ENCODE peak calls at places on chromosome 16, in nine cellular contexts. One of them, this sample, is unnamed.
A peak's percentile ranks its signal among the peaks of the same experiment; 100 is the strongest.

GRCh38 chr16:17802566-17802965 is 331.8 kb upstream of the XYLT1 start:
- DNase-seq in tibial artery: no peak
- DNase-seq in neuronal stem cell: no peak
- DNase-seq in cardiac muscle cell: no peak
- DNase-seq in tibial nerve: no peak
- DNase-seq in H9: no peak
- DNase-seq in colonic mucosa: no peak
- DNase-seq in neural progenitor cell: no peak
- DNase-seq in uterus: no peak
- DNase-seq in this sample: no peak

GRCh38 chr16:9849697-9850245 is 332.5 kb downstream of the GRIN2A start:
- DNase-seq in tibial artery: no peak
- DNase-seq in uterus: no peak
- DNase-seq in tibial nerve: no peak
- DNase-seq in neuronal stem cell: no peak
- DNase-seq in colonic mucosa: no peak
- DNase-seq in cardiac muscle cell: no peak
- DNase-seq in neural progenitor cell: no peak
- DNase-seq in H9: no peak
- DNase-seq in this sample: no peak

GRCh38 chr16:24538756-24539294 is 541 bp upstream of the RBBP6 start:
- DNase-seq in tibial artery: no peak
- DNase-seq in uterus: no peak
- DNase-seq in H9: no peak
- DNase-seq in neural progenitor cell: no peak
- DNase-seq in neuronal stem cell: no peak
- DNase-seq in tibial nerve: no peak
- DNase-seq in colonic mucosa: no peak
- DNase-seq in cardiac muscle cell: no peak
- DNase-seq in this sample: no peak

GRCh38 chr16:929227-929669 is 41.5 kb downstream of the LMF1 start:
- DNase-seq in cardiac muscle cell: no peak
- DNase-seq in colonic mucosa: no peak
- DNase-seq in tibial nerve: no peak
- DNase-seq in H9: peak; percentile 60
- DNase-seq in uterus: no peak
- DNase-seq in neuronal stem cell: no peak
- DNase-seq in neural progenitor cell: peak; percentile 16
- DNase-seq in tibial artery: no peak
- DNase-seq in this sample: peak; percentile 36

GRCh38 chr16:23509763-23510153 is 536 bp downstream of the GGA2 start:
- DNase-seq in tibial nerve: no peak
- DNase-seq in neuronal stem cell: peak; percentile 44
- DNase-seq in H9: no peak
- DNase-seq in tibial artery: no peak
- DNase-seq in cardiac muscle cell: peak; percentile 38
- DNase-seq in neural progenitor cell: peak; percentile 87
- DNase-seq in uterus: peak; percentile 36
- DNase-seq in colonic mucosa: peak; percentile 45
- DNase-seq in this sample: no peak

GRCh38 chr16:73232555-73233422 is 184.9 kb upstream of the ZFHX3 start:
- DNase-seq in tibial nerve: no peak
- DNase-seq in neuronal stem cell: no peak
- DNase-seq in neural progenitor cell: no peak
- DNase-seq in cardiac muscle cell: peak; percentile 98
- DNase-seq in tibial artery: no peak
- DNase-seq in colonic mucosa: no peak
- DNase-seq in H9: peak; percentile 49
- DNase-seq in uterus: peak; percentile 78
- DNase-seq in this sample: no peak

GRCh38 chr16:46736695-46737094 is 11.4 kb downstream of the MYLK3 start:
- DNase-seq in neuronal stem cell: no peak
- DNase-seq in tibial nerve: no peak
- DNase-seq in neural progenitor cell: no peak
- DNase-seq in colonic mucosa: no peak
- DNase-seq in cardiac muscle cell: peak; percentile 43
- DNase-seq in tibial artery: no peak
- DNase-seq in uterus: no peak
- DNase-seq in H9: peak; percentile 45
- DNase-seq in this sample: peak; percentile 63

GRCh38 chr16:71883193-71883848 is 661 bp downstream of the ZNF821 start:
- DNase-seq in colonic mucosa: peak; percentile 70
- DNase-seq in tibial nerve: no peak
- DNase-seq in neuronal stem cell: peak; percentile 38
- DNase-seq in uterus: peak; percentile 40
- DNase-seq in tibial artery: peak; percentile 29
- DNase-seq in neural progenitor cell: no peak
- DNase-seq in H9: peak; percentile 82
- DNase-seq in cardiac muscle cell: peak; percentile 11
- DNase-seq in this sample: peak; percentile 63

GRCh38 chr16:30051518-30051917 is 14.0 kb upstream of the ALDOA start:
- DNase-seq in tibial nerve: no peak
- DNase-seq in neural progenitor cell: no peak
- DNase-seq in neuronal stem cell: no peak
- DNase-seq in H9: no peak
- DNase-seq in tibial artery: no peak
- DNase-seq in cardiac muscle cell: peak; percentile 60
- DNase-seq in uterus: no peak
- DNase-seq in colonic mucosa: no peak
- DNase-seq in this sample: no peak

GRCh38 chr16:21300309-21301167 is 22.4 kb upstream of the CRYM start:
- DNase-seq in tibial artery: peak; percentile 100
- DNase-seq in uterus: peak; percentile 99
- DNase-seq in H9: peak; percentile 94
- DNase-seq in neural progenitor cell: peak; percentile 94
- DNase-seq in tibial nerve: peak; percentile 95
- DNase-seq in colonic mucosa: peak; percentile 100
- DNase-seq in cardiac muscle cell: peak; percentile 100
- DNase-seq in neuronal stem cell: peak; percentile 89
- DNase-seq in this sample: peak; percentile 92

GRCh38 chr16:9465150-9465549 is 373.7 kb downstream of the HAPSTR1 start:
- DNase-seq in neural progenitor cell: no peak
- DNase-seq in colonic mucosa: no peak
- DNase-seq in neuronal stem cell: no peak
- DNase-seq in tibial nerve: no peak
- DNase-seq in uterus: no peak
- DNase-seq in H9: no peak
- DNase-seq in tibial artery: no peak
- DNase-seq in cardiac muscle cell: no peak
- DNase-seq in this sample: no peak

GRCh38 chr16:84321932-84322331 is 27.3 kb downstream of the WFDC1 start:
- DNase-seq in neuronal stem cell: no peak
- DNase-seq in neural progenitor cell: no peak
- DNase-seq in cardiac muscle cell: no peak
- DNase-seq in tibial nerve: no peak
- DNase-seq in uterus: no peak
- DNase-seq in H9: no peak
- DNase-seq in colonic mucosa: no peak
- DNase-seq in tibial artery: no peak
- DNase-seq in this sample: no peak

DNA sequence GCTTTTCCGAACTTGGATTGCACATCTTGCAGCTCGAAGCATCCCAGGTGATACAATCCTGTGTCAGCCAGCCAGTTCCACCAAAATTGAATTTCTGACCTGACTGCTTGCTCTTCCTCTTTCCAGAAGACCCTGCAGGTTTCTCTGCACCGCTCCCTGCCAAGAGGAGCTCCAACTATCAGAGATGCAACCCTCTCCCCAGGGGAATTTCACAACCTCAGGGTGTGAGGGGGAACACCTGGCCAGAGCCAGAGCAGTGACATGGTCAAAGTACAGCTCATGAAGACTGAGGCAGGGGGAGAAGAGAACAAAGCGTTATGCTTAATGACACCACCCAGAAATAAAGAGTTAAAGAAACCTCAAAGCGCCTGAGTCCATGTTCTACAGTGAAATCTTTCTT is 25.0 kb downstream of the ZNF423 start:
- DNase-seq in tibial nerve: no peak
- DNase-seq in uterus: no peak
- DNase-seq in cardiac muscle cell: no peak
- DNase-seq in tibial artery: no peak
- DNase-seq in colonic mucosa: no peak
- DNase-seq in neuronal stem cell: no peak
- DNase-seq in H9: no peak
- DNase-seq in neural progenitor cell: no peak
- DNase-seq in this sample: no peak
- H3K4me1 ChIP-seq in tibial nerve: no peaks in the 10 kb centered on the region
- H3K4me1 ChIP-seq in uterus: no peaks in the 10 kb centered on the region
- H3K4me1 ChIP-seq in cardiac muscle cell: peaks cover 27% of the 10 kb centered on the region
- H3K4me1 ChIP-seq in tibial artery: peaks cover 66% of the 10 kb centered on the region
- H3K4me1 ChIP-seq in colonic mucosa: no peaks in the 10 kb centered on the region
- H3K4me1 ChIP-seq in neuronal stem cell: peaks cover 50% of the 10 kb centered on the region
- H3K4me1 ChIP-seq in H9: peaks cover 9% of the 10 kb centered on the region
- H3K4me1 ChIP-seq in neural progenitor cell: peaks cover 61% of the 10 kb centered on the region
- H3K4me1 ChIP-seq in this sample: no peaks in the 10 kb centered on the region

GRCh38 chr16:87824016-87824990 is 45.0 kb downstream of the SLC7A5 start:
- DNase-seq in uterus: no peak
- DNase-seq in colonic mucosa: no peak
- DNase-seq in tibial artery: no peak
- DNase-seq in cardiac muscle cell: no peak
- DNase-seq in tibial nerve: no peak
- DNase-seq in neuronal stem cell: no peak
- DNase-seq in neural progenitor cell: no peak
- DNase-seq in H9: no peak
- DNase-seq in this sample: no peak
- H3K4me1 ChIP-seq in uterus: no peaks in the 10 kb centered on the region
- H3K4me1 ChIP-seq in colonic mucosa: no peaks in the 10 kb centered on the region
- H3K4me1 ChIP-seq in tibial artery: no peaks in the 10 kb centered on the region
- H3K4me1 ChIP-seq in cardiac muscle cell: peaks cover 20% of the 10 kb centered on the region
- H3K4me1 ChIP-seq in tibial nerve: no peaks in the 10 kb centered on the region
- H3K4me1 ChIP-seq in neuronal stem cell: peaks cover 36% of the 10 kb centered on the region
- H3K4me1 ChIP-seq in neural progenitor cell: peaks cover 58% of the 10 kb centered on the region
- H3K4me1 ChIP-seq in H9: peaks cover 4% of the 10 kb centered on the region
- H3K4me1 ChIP-seq in this sample: no peaks in the 10 kb centered on the region

DNA sequence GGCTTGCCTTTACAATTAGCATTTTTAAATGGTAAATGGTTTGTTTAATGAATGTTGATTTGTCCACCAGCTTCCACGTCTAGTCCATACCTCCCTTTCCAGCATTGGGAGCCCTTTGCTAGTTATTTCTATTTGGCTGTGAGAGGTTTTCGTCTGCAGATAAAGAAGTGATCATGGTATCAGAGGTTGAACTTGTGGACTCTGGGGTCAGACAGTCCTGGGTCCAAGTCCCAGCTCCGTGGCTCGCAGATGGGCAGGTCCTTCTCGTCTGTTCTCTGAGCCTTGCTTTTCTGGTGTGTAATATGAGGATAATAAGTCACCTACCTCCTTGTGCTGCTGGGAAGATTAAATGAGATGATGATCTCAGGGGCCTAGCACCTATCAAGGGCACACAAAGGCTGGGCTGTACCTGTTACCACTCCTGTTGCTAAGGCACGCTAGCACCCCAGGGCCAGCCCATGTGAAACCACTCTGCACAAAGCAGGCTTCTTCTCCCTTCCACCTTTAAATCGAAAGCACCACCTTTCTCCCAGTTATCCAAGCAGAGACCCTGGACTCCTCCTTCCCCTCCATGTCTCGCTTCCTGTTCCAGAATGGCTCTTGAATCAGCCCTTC is 103.9 kb downstream of the GNAO1 start:
- DNase-seq in colonic mucosa: no peak
- DNase-seq in cardiac muscle cell: no peak
- DNase-seq in tibial artery: no peak
- DNase-seq in neural progenitor cell: no peak
- DNase-seq in neuronal stem cell: no peak
- DNase-seq in uterus: no peak
- DNase-seq in tibial nerve: no peak
- DNase-seq in H9: no peak
- DNase-seq in this sample: no peak
- H3K4me1 ChIP-seq in colonic mucosa: no peaks in the 10 kb centered on the region
- H3K4me1 ChIP-seq in cardiac muscle cell: peaks cover 32% of the 10 kb centered on the region
- H3K4me1 ChIP-seq in tibial artery: peaks cover 27% of the 10 kb centered on the region
- H3K4me1 ChIP-seq in neural progenitor cell: peaks cover 46% of the 10 kb centered on the region
- H3K4me1 ChIP-seq in neuronal stem cell: peaks cover 26% of the 10 kb centered on the region
- H3K4me1 ChIP-seq in uterus: no peaks in the 10 kb centered on the region
- H3K4me1 ChIP-seq in tibial nerve: no peaks in the 10 kb centered on the region
- H3K4me1 ChIP-seq in H9: peaks cover 2% of the 10 kb centered on the region
- H3K4me1 ChIP-seq in this sample: peaks cover 5% of the 10 kb centered on the region

GRCh38 chr16:85606920-85607319 is 6.2 kb upstream of the GSE1 start:
- DNase-seq in tibial artery: no peak
- DNase-seq in uterus: no peak
- DNase-seq in tibial nerve: no peak
- DNase-seq in H9: no peak
- DNase-seq in neural progenitor cell: no peak
- DNase-seq in cardiac muscle cell: no peak
- DNase-seq in neuronal stem cell: no peak
- DNase-seq in colonic mucosa: no peak
- DNase-seq in this sample: no peak

GRCh38 chr16:85607331-85607765 is 5.8 kb upstream of the GSE1 start:
- DNase-seq in H9: peak; percentile 92
- DNase-seq in neural progenitor cell: peak; percentile 91
- DNase-seq in tibial nerve: no peak
- DNase-seq in uterus: no peak
- DNase-seq in tibial artery: no peak
- DNase-seq in colonic mucosa: peak; percentile 52
- DNase-seq in cardiac muscle cell: peak; percentile 34
- DNase-seq in neuronal stem cell: peak; percentile 48
- DNase-seq in this sample: no peak

GRCh38 chr16:85608515-85608885 is 4.6 kb upstream of the GSE1 start:
- DNase-seq in colonic mucosa: no peak
- DNase-seq in neural progenitor cell: no peak
- DNase-seq in H9: no peak
- DNase-seq in tibial artery: no peak
- DNase-seq in neuronal stem cell: no peak
- DNase-seq in tibial nerve: no peak
- DNase-seq in cardiac muscle cell: no peak
- DNase-seq in uterus: no peak
- DNase-seq in this sample: no peak

GRCh38 chr16:85608887-85609286 is 4.2 kb upstream of the GSE1 start:
- DNase-seq in neuronal stem cell: no peak
- DNase-seq in H9: no peak
- DNase-seq in neural progenitor cell: no peak
- DNase-seq in colonic mucosa: no peak
- DNase-seq in cardiac muscle cell: no peak
- DNase-seq in tibial nerve: no peak
- DNase-seq in uterus: no peak
- DNase-seq in tibial artery: no peak
- DNase-seq in this sample: no peak

DNA sequence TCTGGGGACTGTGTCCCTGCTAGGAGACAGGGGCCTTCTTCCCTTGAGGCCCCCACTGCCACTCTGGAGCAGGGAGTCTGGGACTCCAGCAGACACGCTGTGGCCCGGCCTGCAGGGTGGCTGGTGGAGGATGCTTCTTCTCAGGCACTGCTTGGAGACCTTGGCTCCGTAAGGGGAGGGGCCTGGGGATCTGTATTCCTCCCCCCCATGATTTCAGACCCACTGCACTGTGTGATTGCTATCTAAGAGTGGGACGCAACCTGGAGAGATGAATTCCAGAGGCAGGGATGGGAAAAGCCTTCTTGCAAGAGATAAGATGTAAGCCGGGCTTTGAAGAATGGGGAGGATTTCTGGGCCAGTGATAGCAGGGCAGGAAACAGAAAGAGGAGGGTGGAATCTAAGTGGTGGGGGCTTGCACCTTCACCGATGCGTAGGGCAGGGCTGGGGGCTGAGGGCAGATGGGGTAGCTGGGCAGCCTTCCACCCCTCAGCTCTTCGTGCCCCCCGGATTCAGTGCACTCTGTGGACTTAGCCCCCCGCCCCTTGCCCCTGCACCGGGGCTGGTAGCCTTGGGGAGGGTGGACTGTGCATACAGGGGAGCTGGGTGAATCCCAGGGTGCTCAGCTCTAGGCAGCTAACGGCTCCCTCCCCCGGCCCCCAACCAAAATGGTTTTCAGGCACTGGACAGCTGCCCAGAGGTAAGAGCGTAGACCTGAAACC is 5.2 kb upstream of the GSE1 start:
- DNase-seq in H9: no peak
- DNase-seq in tibial artery: no peak
- DNase-seq in uterus: no peak
- DNase-seq in neural progenitor cell: no peak
- DNase-seq in tibial nerve: no peak
- DNase-seq in cardiac muscle cell: no peak
- DNase-seq in colonic mucosa: no peak
- DNase-seq in neuronal stem cell: no peak
- DNase-seq in this sample: no peak
- H3K4me1 ChIP-seq in H9: peaks cover 14% of the 10 kb centered on the region
- H3K4me1 ChIP-seq in tibial artery: peaks cover 25% of the 10 kb centered on the region
- H3K4me1 ChIP-seq in uterus: no peaks in the 10 kb centered on the region
- H3K4me1 ChIP-seq in neural progenitor cell: peaks cover 38% of the 10 kb centered on the region
- H3K4me1 ChIP-seq in tibial nerve: no peaks in the 10 kb centered on the region
- H3K4me1 ChIP-seq in cardiac muscle cell: peaks cover 54% of the 10 kb centered on the region
- H3K4me1 ChIP-seq in colonic mucosa: peaks cover 29% of the 10 kb centered on the region
- H3K4me1 ChIP-seq in neuronal stem cell: peaks cover 23% of the 10 kb centered on the region
- H3K4me1 ChIP-seq in this sample: no peaks in the 10 kb centered on the region

This sample was measured in aorta.